ENCODE peak calls at places on chromosomes 1 and 21, in four cellular contexts. One of them, this sample, is unnamed.

GRCh38 chr1:228723921-228724320 is 11.4 kb upstream of the RHOU start:
- DNase-seq in heart left ventricle: no peak
- DNase-seq in GM12878: no peak
- DNase-seq in stimulated activated CD4-positive, alpha-beta T cell treated with anti-CD3 and anti-CD28 coated beads, Interleukin-15, amount 100 ng/mL, for 1 hour: no peak
- DNase-seq in this sample: no peak

GRCh38 chr1:204041803-204042505 is 31.0 kb upstream of the SOX13 start:
- DNase-seq in heart left ventricle: no peak
- DNase-seq in GM12878: no peak
- DNase-seq in stimulated activated CD4-positive, alpha-beta T cell treated with anti-CD3 and anti-CD28 coated beads, Interleukin-15, amount 100 ng/mL, for 1 hour: no peak
- DNase-seq in this sample: no peak

GRCh38 chr1:207060596-207060995 is 7.5 kb downstream of the PFKFB2 start:
- DNase-seq in heart left ventricle: no peak
- DNase-seq in GM12878: no peak
- DNase-seq in stimulated activated CD4-positive, alpha-beta T cell treated with anti-CD3 and anti-CD28 coated beads, Interleukin-15, amount 100 ng/mL, for 1 hour: no peak
- DNase-seq in this sample: no peak

GRCh38 chr1:172145656-172146055 is 274.8 kb upstream of the C1orf105 start:
- DNase-seq in heart left ventricle: no peak
- DNase-seq in GM12878: no peak
- DNase-seq in stimulated activated CD4-positive, alpha-beta T cell treated with anti-CD3 and anti-CD28 coated beads, Interleukin-15, amount 100 ng/mL, for 1 hour: no peak
- DNase-seq in this sample: no peak

GRCh38 chr1:225712391-225712790 is 59.5 kb upstream of the ENAH start:
- DNase-seq in heart left ventricle: no peak
- DNase-seq in GM12878: no peak
- DNase-seq in stimulated activated CD4-positive, alpha-beta T cell treated with anti-CD3 and anti-CD28 coated beads, Interleukin-15, amount 100 ng/mL, for 1 hour: no peak
- DNase-seq in this sample: no peak

GRCh38 chr1:64532646-64533045 is 62.7 kb downstream of the CACHD1 start:
- DNase-seq in heart left ventricle: no peak
- DNase-seq in GM12878: no peak
- DNase-seq in stimulated activated CD4-positive, alpha-beta T cell treated with anti-CD3 and anti-CD28 coated beads, Interleukin-15, amount 100 ng/mL, for 1 hour: no peak
- DNase-seq in this sample: no peak

GRCh38 chr1:98119793-98120192 is 199.0 kb upstream of the DPYD start:
- DNase-seq in heart left ventricle: no peak
- DNase-seq in GM12878: no peak
- DNase-seq in stimulated activated CD4-positive, alpha-beta T cell treated with anti-CD3 and anti-CD28 coated beads, Interleukin-15, amount 100 ng/mL, for 1 hour: no peak
- DNase-seq in this sample: no peak

GRCh38 chr21:36479415-36480402 is at the start of gene CLDN14:
- DNase-seq in heart left ventricle: peak; percentile 37
- DNase-seq in GM12878: no peak
- DNase-seq in stimulated activated CD4-positive, alpha-beta T cell treated with anti-CD3 and anti-CD28 coated beads, Interleukin-15, amount 100 ng/mL, for 1 hour: no peak
- DNase-seq in this sample: no peak

GRCh38 chr1:234371414-234371813 is 1.8 kb upstream of the COA6 start:
- DNase-seq in heart left ventricle: no peak
- DNase-seq in GM12878: no peak
- DNase-seq in stimulated activated CD4-positive, alpha-beta T cell treated with anti-CD3 and anti-CD28 coated beads, Interleukin-15, amount 100 ng/mL, for 1 hour: no peak
- DNase-seq in this sample: no peak

GRCh38 chr1:145720556-145720877 is 1.2 kb downstream of the CD160 start:
- DNase-seq in heart left ventricle: no peak
- DNase-seq in GM12878: no peak
- DNase-seq in stimulated activated CD4-positive, alpha-beta T cell treated with anti-CD3 and anti-CD28 coated beads, Interleukin-15, amount 100 ng/mL, for 1 hour: no peak
- DNase-seq in this sample: no peak

GRCh38 chr1:211703812-211704566 is 28.6 kb upstream of the NEK2 start:
- DNase-seq in heart left ventricle: no peak
- DNase-seq in GM12878: no peak
- DNase-seq in stimulated activated CD4-positive, alpha-beta T cell treated with anti-CD3 and anti-CD28 coated beads, Interleukin-15, amount 100 ng/mL, for 1 hour: no peak
- DNase-seq in this sample: no peak

GRCh38 chr1:209354840-209355165 is 228.7 kb upstream of the CAMK1G start:
- DNase-seq in heart left ventricle: no peak
- DNase-seq in GM12878: no peak
- DNase-seq in stimulated activated CD4-positive, alpha-beta T cell treated with anti-CD3 and anti-CD28 coated beads, Interleukin-15, amount 100 ng/mL, for 1 hour: no peak
- DNase-seq in this sample: no peak